ENCODE peak calls at places on chromosomes 13 and 19, in ten cellular contexts. E is Caco-2, K is GM12864, N is nephron progenitor cell, A is transverse colon, F is AG04449, W is B cell, M is GM12865, I is cardiac muscle cell, C is fibroblast of mammary gland. O is an unnamed sample.

GRCh38 chr13:90867336-90867683 is 480.2 kb upstream of the MIR17HG start:
- DNase-seq in K (peak; percentile 18), M (peak; percentile 72), W (no peak), I (peak; percentile 78), F (no peak), C (peak; percentile 70), N (peak; percentile 73), A (peak; percentile 63), E (peak; percentile 85), O (no peak)

GRCh38 chr13:98274921-98275487 is 97.9 kb upstream of the RNF113B start:
- DNase-seq in N (no peak), A (no peak), E (no peak), I (no peak), K (no peak), F (no peak), W (no peak), M (no peak), C (no peak), O (no peak)

GRCh38 chr13:60572003-60572792 is 175.2 kb downstream of the TDRD3 start:
- DNase-seq in K (no peak), F (peak; percentile 5), C (peak; percentile 77), I (no peak), A (no peak), N (no peak), W (no peak), M (no peak), E (no peak), O (no peak)

GRCh38 chr19:30784850-30785459 is 412.8 kb downstream of the ZNF536 start:
- DNase-seq in W (no peak), E (peak; percentile 55), K (no peak), I (peak; percentile 58), A (peak; percentile 65), M (peak; percentile 29), F (no peak), C (peak; percentile 39), N (peak; percentile 46), O (peak; percentile 61)

GRCh38 chr19:34319785-34320184 is 45.2 kb upstream of the GPI start:
- DNase-seq in A (no peak), C (peak; percentile 36), K (no peak), M (no peak), E (no peak), I (no peak), F (no peak), W (no peak), N (no peak), O (no peak)

GRCh38 chr13:95530178-95530577 is 22.3 kb upstream of the CLDN10 start:
- DNase-seq in K (no peak), W (no peak), C (peak; percentile 20), A (no peak), E (no peak), F (no peak), N (no peak), I (no peak), M (no peak), O (no peak)

GRCh38 chr19:31513841-31514240 is 164.6 kb upstream of the TSHZ3 start:
- DNase-seq in A (no peak), W (no peak), I (no peak), F (no peak), E (no peak), N (no peak), C (no peak), M (no peak), K (no peak), O (no peak)

GRCh38 chr13:102770435-102770834 is 3.2 kb downstream of the TEX30 start:
- DNase-seq in C (no peak), E (peak; percentile 48), M (no peak), N (no peak), W (no peak), K (no peak), F (no peak), I (no peak), A (no peak), O (no peak)

GRCh38 chr19:13849991-13850909 is 26.7 kb upstream of the NANOS3 start:
- DNase-seq in N (peak; percentile 79), E (peak; percentile 89), F (no peak), M (peak; percentile 64), W (peak; percentile 77), I (peak; percentile 56), K (no peak), C (peak; percentile 62), A (peak; percentile 86), O (peak; percentile 85)

GRCh38 chr19:39795001-39795400 is 16.3 kb downstream of the LEUTX start:
- DNase-seq in K (peak; percentile 58), W (no peak), I (no peak), A (no peak), N (no peak), F (no peak), C (no peak), M (peak; percentile 82), E (no peak), O (no peak)

GRCh38 chr13:41428155-41428554 is 29.2 kb upstream of the RGCC start:
- DNase-seq in N (peak; percentile 7), I (no peak), C (no peak), A (no peak), K (no peak), W (peak; percentile 37), E (no peak), F (no peak), M (no peak), O (no peak)
- TF ChIP-seq CTCF in N (peak; percentile 8), I (peak; percentile 28), C (peak; percentile 25), A (no peak), K (no peak), W (peak; percentile 42), E (no peak), F (no peak), M (no peak), O (no peak)

GRCh38 chr19:4533334-4533733 is 1.7 kb downstream of the PLIN5 start:
- DNase-seq in W (no peak), F (no peak), A (no peak), E (no peak), I (no peak), M (no peak), N (no peak), K (no peak), C (no peak), O (no peak)

GRCh38 chr19:4537953-4538600 is 1.8 kb downstream of the LRG1 start:
- DNase-seq in M (no peak), N (no peak), W (no peak), I (no peak), F (no peak), A (no peak), K (no peak), C (no peak), E (no peak), O (no peak)

GRCh38 chr19:4533835-4534424 is 1.1 kb downstream of the PLIN5 start:
- DNase-seq in M (no peak), E (no peak), C (no peak), N (no peak), W (no peak), F (no peak), I (no peak), K (no peak), A (no peak), O (no peak)

GRCh38 chr19:4536798-4537197 is 1.8 kb upstream of the PLIN5 start:
- DNase-seq in F (no peak), M (no peak), N (no peak), K (no peak), C (no peak), I (no peak), E (no peak), A (no peak), W (no peak), O (no peak)

GRCh38 chr19:4534836-4535658 is at the start of gene PLIN5:
- DNase-seq in F (no peak), M (peak; percentile 63), W (no peak), E (peak; percentile 85), I (peak; percentile 87), C (no peak), K (no peak), A (peak; percentile 84), N (peak; percentile 95), O (no peak)
- TF ChIP-seq CTCF in F (no peak), M (no peak), W (no peak), E (no peak), I (no peak), C (no peak), K (no peak), A (no peak), N (no peak), O (no peak)

DNA sequence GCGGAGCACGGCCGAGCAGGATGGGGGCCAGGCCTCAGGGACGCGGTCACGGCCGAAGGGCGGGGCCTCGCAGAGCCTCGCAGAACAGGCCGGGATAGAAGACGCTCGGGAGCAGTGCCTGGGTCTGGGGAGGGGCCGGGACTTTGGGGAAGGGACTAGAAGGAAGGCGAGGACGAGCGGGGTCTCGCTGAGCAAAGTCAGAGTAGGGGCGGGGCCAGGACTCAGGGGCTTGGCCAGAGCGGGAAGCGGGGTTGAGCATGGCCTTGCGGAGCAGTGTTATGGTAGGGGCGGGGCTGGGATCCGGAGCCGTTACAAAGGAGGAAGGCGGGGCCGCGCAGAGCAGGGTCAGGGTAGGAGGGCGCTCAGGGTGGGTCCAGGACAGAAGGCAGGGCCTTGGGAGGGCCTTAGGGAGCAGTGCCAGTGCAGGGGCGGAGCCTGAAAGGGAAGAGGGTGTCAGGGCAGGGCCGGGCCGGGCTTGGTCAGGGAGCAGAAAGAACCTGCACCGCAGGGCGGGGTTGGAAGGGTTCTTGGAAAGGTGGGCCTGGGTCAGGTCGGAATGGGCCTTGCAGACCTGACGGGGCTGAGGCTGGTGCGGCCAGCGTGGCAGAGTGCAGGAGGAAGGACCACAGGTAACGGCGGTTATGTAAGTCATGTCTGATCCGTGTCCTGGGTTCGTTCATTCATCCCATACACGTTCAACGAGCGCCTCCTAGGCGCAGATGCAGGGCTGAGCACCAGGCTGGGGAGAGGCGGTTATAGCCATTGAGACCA is 535 bp upstream of the ATP8B3 start:
- DNase-seq in E (peak; percentile 89), F (peak; percentile 36), K (peak; percentile 83), M (peak; percentile 97), I (peak; percentile 97), C (peak; percentile 90), W (peak; percentile 94), A (peak; percentile 97), N (peak; percentile 95), O (peak; percentile 76)
- TF ChIP-seq CTCF in E (peak; percentile 54), F (peak; percentile 69), K (peak; percentile 76), M (peak; percentile 78), I (peak; percentile 58), C (peak; percentile 57), W (peak; percentile 68), A (peak; percentile 45), N (peak; percentile 50), O (peak; percentile 40)

GRCh38 chr13:96996097-96996496 is 1.8 kb upstream of the OXGR1 start:
- DNase-seq in W (no peak), N (no peak), K (no peak), C (no peak), I (no peak), F (no peak), E (no peak), A (no peak), M (no peak), O (no peak)

GRCh38 chr13:96994849-96995243 is 570 bp upstream of the OXGR1 start:
- DNase-seq in N (no peak), A (no peak), E (no peak), F (no peak), K (no peak), M (no peak), I (no peak), C (no peak), W (no peak), O (no peak)

GRCh38 chr13:96993660-96994029 is 631 bp downstream of the OXGR1 start:
- DNase-seq in M (no peak), C (no peak), E (no peak), W (no peak), A (no peak), K (no peak), N (no peak), I (no peak), F (no peak), O (no peak)

GRCh38 chr13:96992633-96993032 is 1.6 kb downstream of the OXGR1 start:
- DNase-seq in A (no peak), K (no peak), C (no peak), I (no peak), M (no peak), F (no peak), W (no peak), N (no peak), E (no peak), O (no peak)

GRCh38 chr13:96994030-96994848 is at the start of gene OXGR1:
- DNase-seq in I (peak; percentile 11), E (peak; percentile 18), K (no peak), F (no peak), C (no peak), A (peak; percentile 14), W (no peak), M (no peak), N (peak; percentile 48), O (no peak)
- TF ChIP-seq CTCF in I (no peak), E (no peak), K (no peak), F (no peak), C (no peak), A (no peak), W (no peak), M (no peak), N (no peak), O (no peak)